ENCODE peak calls at places on chromosome 1, in ten cellular contexts. J is substantia nigra; T is iPS DF 6.9; D is dorsolateral prefrontal cortex; Z is A673; K is GM23338; O is CD4-positive, alpha-beta memory T cell; R is SK-N-SH; A is lower lobe of right lung; S is A549. I is an unnamed sample.

GRCh38 chr1:203676455-203676854 is 49.8 kb downstream of the ATP2B4 start:
- DNase-seq in J (no peak), T (no peak), D (no peak), Z (peak; percentile 28), K (peak; percentile 50), O (no peak), R (no peak), A (no peak), S (no peak), I (no peak)

GRCh38 chr1:209650454-209650853 is 1.8 kb downstream of the LAMB3 start:
- DNase-seq in J (no peak), T (no peak), D (no peak), Z (no peak), K (no peak), O (no peak), R (no peak), A (no peak), S (no peak), I (no peak)

GRCh38 chr1:100671604-100672003 is 47.9 kb upstream of the VCAM1 start:
- DNase-seq in J (no peak), T (no peak), D (no peak), Z (no peak), K (no peak), O (no peak), R (no peak), A (no peak), S (no peak), I (no peak)

GRCh38 chr1:234848972-234849641 is 239.1 kb upstream of the IRF2BP2 start:
- DNase-seq in J (no peak), T (no peak), D (no peak), Z (no peak), K (no peak), O (no peak), R (no peak), A (no peak), S (no peak), I (no peak)

GRCh38 chr1:116956378-116956777 is 45.2 kb upstream of the CD101 start:
- DNase-seq in J (no peak), T (no peak), D (no peak), Z (no peak), K (no peak), O (no peak), R (no peak), A (no peak), S (no peak), I (no peak)

GRCh38 chr1:63603810-63604209 is 10.6 kb downstream of the PGM1 start:
- DNase-seq in J (no peak), T (no peak), D (no peak), Z (no peak), K (no peak), O (no peak), R (no peak), A (no peak), S (no peak), I (no peak)

GRCh38 chr1:176241385-176242015 is 34.4 kb upstream of the COP1 start:
- DNase-seq in J (no peak), T (no peak), D (no peak), Z (peak; percentile 20), K (peak; percentile 8), O (no peak), R (no peak), A (no peak), S (peak; percentile 18), I (no peak)

GRCh38 chr1:195908121-195908520 is 700.1 kb downstream of the KCNT2 start:
- DNase-seq in J (no peak), T (no peak), D (no peak), Z (no peak), K (no peak), O (no peak), R (no peak), A (no peak), S (no peak), I (no peak)

GRCh38 chr1:10796029-10796944 is at the start of gene CASZ1:
- DNase-seq in J (peak; percentile 54), T (peak; percentile 71), D (peak; percentile 70), Z (peak; percentile 95), K (peak; percentile 96), O (no peak), R (peak; percentile 99), A (peak; percentile 86), S (peak; percentile 83), I (peak; percentile 78)

GRCh38 chr1:74779750-74780149 is 46.8 kb downstream of the TYW3 start:
- DNase-seq in J (no peak), T (no peak), D (no peak), Z (no peak), K (no peak), O (no peak), R (no peak), A (no peak), S (no peak), I (no peak)

DNA sequence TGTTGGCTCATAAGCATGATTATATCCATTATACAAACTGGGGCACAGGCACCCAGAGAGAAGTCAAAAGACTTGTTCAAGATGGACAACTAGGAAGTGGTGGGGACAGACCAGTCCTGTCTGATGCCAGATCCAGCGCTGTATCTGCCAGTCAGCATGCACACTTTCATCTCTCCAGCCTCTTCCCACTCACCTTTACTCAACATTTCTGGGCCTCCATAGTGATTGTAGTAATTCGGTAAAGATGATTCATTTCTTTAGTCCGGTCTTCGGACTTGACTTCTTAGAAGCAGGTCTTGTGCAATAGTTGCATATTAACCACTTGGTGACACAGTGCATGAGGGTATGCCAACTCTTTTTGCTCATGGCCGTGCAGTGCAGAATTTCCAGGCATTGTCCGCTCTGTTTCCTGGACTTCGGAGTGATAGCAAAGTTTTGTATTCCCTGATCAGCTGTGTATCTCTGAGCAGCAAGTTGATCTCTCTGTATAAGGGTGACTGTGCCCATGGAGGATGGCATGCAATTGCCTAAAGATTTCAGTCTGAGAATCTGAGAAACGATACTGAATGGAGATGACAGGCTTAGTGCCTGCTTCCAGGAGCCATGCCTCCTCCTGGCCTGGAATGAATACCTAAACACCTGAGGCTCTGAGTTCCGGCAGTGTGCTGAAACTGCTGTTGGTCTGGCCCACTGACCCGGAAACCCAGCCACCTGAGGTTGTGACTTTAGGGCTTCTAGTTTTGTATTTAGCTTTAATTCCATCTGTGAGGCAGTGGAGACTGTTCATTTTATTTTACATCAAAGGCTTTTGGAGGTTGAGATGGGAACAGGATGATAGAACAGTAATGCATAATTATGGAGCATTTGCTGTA is 39.0 kb downstream of the GALNT2 start:
- DNase-seq in J (no peak), T (no peak), D (no peak), Z (no peak), K (no peak), O (no peak), R (no peak), A (no peak), S (peak; percentile 89), I (no peak)
- H3K27ac ChIP-seq in J (no peak overlapping the region), T (no peak overlapping the region), D (no peak overlapping the region), Z (no peak overlapping the region), K (no peak overlapping the region), O (no peak overlapping the region), R (peak overlapping the region; percentile 88), A (peak overlapping the region; percentile 76), S (peak overlapping the region; percentile 94), I (no peak overlapping the region)

GRCh38 chr1:14809186-14809981 is 210.9 kb downstream of the KAZN start:
- DNase-seq in J (no peak), T (no peak), D (no peak), Z (no peak), K (no peak), O (no peak), R (no peak), A (no peak), S (no peak), I (no peak)

GRCh38 chr1:14808768-14809167 is 210.3 kb downstream of the KAZN start:
- DNase-seq in J (no peak), T (no peak), D (no peak), Z (no peak), K (no peak), O (no peak), R (no peak), A (no peak), S (no peak), I (no peak)

GRCh38 chr1:14811573-14811972 is 213.1 kb downstream of the KAZN start:
- DNase-seq in J (no peak), T (no peak), D (no peak), Z (no peak), K (no peak), O (no peak), R (no peak), A (no peak), S (no peak), I (no peak)

GRCh38 chr1:14812189-14812588 is 213.7 kb downstream of the KAZN start:
- DNase-seq in J (no peak), T (no peak), D (no peak), Z (no peak), K (no peak), O (no peak), R (no peak), A (no peak), S (no peak), I (no peak)

GRCh38 chr1:14810631-14811325 is 212.3 kb downstream of the KAZN start:
- DNase-seq in J (no peak), T (no peak), D (no peak), Z (no peak), K (no peak), O (no peak), R (no peak), A (no peak), S (no peak), I (no peak)
- H3K27ac ChIP-seq in J (no peak overlapping the region), T (no peak overlapping the region), D (no peak overlapping the region), Z (no peak overlapping the region), K (no peak overlapping the region), O (no peak overlapping the region), R (no peak overlapping the region), A (no peak overlapping the region), S (no peak overlapping the region), I (no peak overlapping the region)

DNA sequence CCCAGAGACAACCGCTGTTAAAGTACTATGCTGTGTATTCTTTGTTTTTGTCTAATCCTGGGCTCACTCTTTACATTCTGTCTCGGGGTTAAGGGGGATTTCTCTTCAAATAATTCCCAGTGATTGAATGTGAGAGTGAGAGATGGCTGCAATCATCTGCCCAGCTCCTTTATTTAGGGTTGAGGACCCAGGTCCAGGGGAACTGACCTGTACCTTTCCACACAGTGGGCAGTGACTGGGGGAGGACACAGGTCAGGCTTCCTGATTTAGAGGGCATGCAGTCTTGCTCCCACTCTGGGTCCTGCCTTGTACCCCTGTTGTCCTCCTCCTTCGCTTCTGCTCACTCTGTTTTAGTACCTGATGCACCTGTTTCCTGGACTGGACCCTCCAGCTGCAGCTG is 22.0 kb downstream of the PHGDH start:
- DNase-seq in J (no peak), T (no peak), D (no peak), Z (no peak), K (no peak), O (no peak), R (no peak), A (no peak), S (no peak), I (no peak)
- H3K27ac ChIP-seq in J (peak overlapping the region; percentile 96), T (no peak overlapping the region), D (peak overlapping the region; percentile 92), Z (no peak overlapping the region), K (no peak overlapping the region), O (no peak overlapping the region), R (no peak overlapping the region), A (no peak overlapping the region), S (no peak overlapping the region), I (peak overlapping the region; percentile 46)

DNA sequence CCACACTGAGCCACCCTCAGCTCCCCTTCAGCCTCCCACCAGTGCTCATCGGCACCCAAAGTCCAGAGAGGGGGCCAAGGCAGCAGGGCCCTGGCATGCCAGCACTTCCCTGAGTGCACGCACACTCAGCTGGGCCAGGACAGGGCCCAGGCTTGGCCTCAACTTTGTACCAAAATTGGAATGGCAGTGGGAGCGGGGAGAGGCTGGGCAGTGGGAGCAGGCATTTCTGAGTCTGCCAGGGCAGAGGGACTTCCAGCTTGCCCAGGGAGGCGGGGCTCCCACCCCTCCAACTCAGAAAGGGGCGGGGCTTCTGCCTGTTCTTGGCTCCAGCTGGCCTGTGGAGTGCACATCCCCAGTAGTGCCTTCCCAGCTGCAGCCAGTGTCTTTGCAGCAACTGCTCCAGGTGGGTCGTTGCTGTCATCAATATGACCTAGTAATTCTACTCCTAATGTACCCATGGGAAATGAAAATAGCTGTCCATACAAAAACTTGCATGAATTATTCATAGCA is 10.3 kb upstream of the SNX7 start:
- DNase-seq in J (no peak), T (no peak), D (no peak), Z (peak; percentile 21), K (no peak), O (no peak), R (no peak), A (no peak), S (no peak), I (no peak)
- H3K27ac ChIP-seq in J (no peak overlapping the region), T (no peak overlapping the region), D (no peak overlapping the region), Z (no peak overlapping the region), K (no peak overlapping the region), O (no peak overlapping the region), R (no peak overlapping the region), A (no peak overlapping the region), S (no peak overlapping the region), I (no peak overlapping the region)